ENCODE peak calls at places on chromosomes 5 and 9, in five cellular contexts. B, J, T, A and U are unnamed samples.

GRCh38 chr9:123678878-123679329 is 251.0 kb downstream of the DENND1A start:
- DNase-seq in B (no peak), J (peak; percentile 24), T (peak; percentile 12), A (no peak), U (no peak)

GRCh38 chr9:1490341-1491115 is 440.4 kb downstream of the DMRT2 start:
- DNase-seq in B (no peak), J (peak; percentile 27), T (no peak), A (no peak), U (no peak)

GRCh38 chr9:124270504-124271335 is 13.0 kb downstream of the NEK6 start:
- DNase-seq in B (peak; percentile 40), J (peak; percentile 38), T (no peak), A (no peak), U (no peak)

GRCh38 chr9:129834489-129835127 is 467 bp downstream of the C9orf78 start:
- DNase-seq in B (no peak), J (peak; percentile 12), T (no peak), A (peak; percentile 49), U (no peak)

GRCh38 chr9:134591082-134591571 is 50.5 kb upstream of the COL5A1 start:
- DNase-seq in B (no peak), J (no peak), T (no peak), A (peak; percentile 40), U (no peak)

GRCh38 chr9:132878695-132879064 is at the start of gene SPACA9:
- DNase-seq in B (peak; percentile 17), J (peak; percentile 70), T (peak; percentile 21), A (peak; percentile 62), U (no peak)

GRCh38 chr5:133455681-133456080 is 156.7 kb downstream of the FSTL4 start:
- DNase-seq in B (no peak), J (no peak), T (no peak), A (no peak), U (no peak)

GRCh38 chr5:138789771-138790242 is 36.6 kb downstream of the CTNNA1 start:
- DNase-seq in B (no peak), J (peak; percentile 10), T (peak; percentile 29), A (peak; percentile 82), U (peak; percentile 25)

GRCh38 chr9:76654575-76654974 is 109.7 kb upstream of the PCA3 start:
- DNase-seq in B (no peak), J (peak; percentile 97), T (no peak), A (no peak), U (no peak)

GRCh38 chr9:18877984-18878383 is 155.0 kb downstream of the SAXO1 start:
- DNase-seq in B (no peak), J (no peak), T (no peak), A (no peak), U (no peak)

GRCh38 chr9:112064871-112065270 is 110.2 kb downstream of the SUSD1 start:
- DNase-seq in B (no peak), J (no peak), T (no peak), A (no peak), U (no peak)

GRCh38 chr5:142253938-142254895 is 70.6 kb downstream of the SPRY4 start:
- DNase-seq in B (no peak), J (peak; percentile 75), T (no peak), A (no peak), U (no peak)

GRCh38 chr9:11328326-11328725 is 715.5 kb upstream of the PTPRD start:
- DNase-seq in B (no peak), J (no peak), T (no peak), A (peak; percentile 55), U (no peak)

GRCh38 chr5:60457256-60457655 is 242.7 kb downstream of the DEPDC1B start:
- DNase-seq in B (no peak), J (no peak), T (no peak), A (no peak), U (no peak)

GRCh38 chr5:73066466-73066865 is 53.9 kb upstream of the TMEM171 start:
- DNase-seq in B (no peak), J (peak; percentile 15), T (no peak), A (no peak), U (no peak)

GRCh38 chr9:130018260-130018659 is 24.7 kb downstream of the FNBP1 start:
- DNase-seq in B (no peak), J (no peak), T (no peak), A (no peak), U (no peak)

GRCh38 chr9:35164711-35165110 is 2.9 kb downstream of the UNC13B start:
- DNase-seq in B (no peak), J (no peak), T (no peak), A (no peak), U (no peak)

GRCh38 chr9:100087218-100087617 is 11.6 kb downstream of the ERP44 start:
- DNase-seq in B (no peak), J (no peak), T (no peak), A (no peak), U (no peak)

GRCh38 chr5:138148811-138149210 is 9.6 kb upstream of the NME5 start:
- DNase-seq in B (no peak), J (peak; percentile 63), T (peak; percentile 63), A (no peak), U (no peak)

GRCh38 chr9:114399381-114399780 is 11.6 kb upstream of the AKNA start:
- DNase-seq in B (no peak), J (no peak), T (no peak), A (no peak), U (no peak)

GRCh38 chr5:134007581-134008256 is 2.9 kb upstream of the VDAC1 start:
- DNase-seq in B (no peak), J (no peak), T (no peak), A (peak; percentile 54), U (no peak)

GRCh38 chr9:134624827-134625181 is 16.8 kb upstream of the COL5A1 start:
- DNase-seq in B (no peak), J (peak; percentile 75), T (no peak), A (no peak), U (no peak)

GRCh38 chr5:177490311-177490991 is 7.0 kb downstream of the PDLIM7 start:
- DNase-seq in B (no peak), J (no peak), T (no peak), A (no peak), U (no peak)

GRCh38 chr5:62578540-62578939 is at the start of gene LRRC70:
- DNase-seq in B (no peak), J (peak; percentile 42), T (no peak), A (no peak), U (peak; percentile 42)

GRCh38 chr5:56459978-56460377 is 226.8 kb upstream of the ANKRD55 start:
- DNase-seq in B (no peak), J (no peak), T (no peak), A (no peak), U (no peak)

GRCh38 chr5:124979174-124979573 is 232.7 kb upstream of the ZNF608 start:
- DNase-seq in B (no peak), J (no peak), T (peak; percentile 55), A (peak; percentile 40), U (no peak)

GRCh38 chr5:37370550-37370863 is 399 bp downstream of the NUP155 start:
- DNase-seq in B (no peak), J (no peak), T (no peak), A (no peak), U (no peak)

GRCh38 chr9:121557581-121558422 is 58.2 kb upstream of the GGTA1 start:
- DNase-seq in B (peak; percentile 76), J (peak; percentile 80), T (no peak), A (no peak), U (no peak)

GRCh38 chr5:163503106-163504090 is 2.0 kb upstream of the MAT2B start:
- DNase-seq in B (peak; percentile 12), J (peak; percentile 90), T (peak; percentile 65), A (peak; percentile 39), U (peak; percentile 34)

GRCh38 chr5:172569862-172570558 is 71.1 kb upstream of the NEURL1B start:
- DNase-seq in B (no peak), J (no peak), T (no peak), A (no peak), U (no peak)

GRCh38 chr9:16883586-16883985 is 13.1 kb upstream of the BNC2 start:
- DNase-seq in B (no peak), J (no peak), T (no peak), A (no peak), U (no peak)

GRCh38 chr5:93891491-93892480 is 150.4 kb upstream of the POU5F2 start:
- DNase-seq in B (no peak), J (no peak), T (no peak), A (peak; percentile 12), U (no peak)

GRCh38 chr5:96633820-96634219 is 28.4 kb upstream of the CAST start:
- DNase-seq in B (no peak), J (peak; percentile 23), T (no peak), A (no peak), U (no peak)

GRCh38 chr5:43560128-43560527 is 3.3 kb upstream of the PAIP1 start:
- DNase-seq in B (no peak), J (peak; percentile 66), T (no peak), A (no peak), U (no peak)

GRCh38 chr9:22229069-22229468 is 217.6 kb upstream of the DMRTA1 start:
- DNase-seq in B (no peak), J (no peak), T (no peak), A (no peak), U (no peak)

GRCh38 chr9:34485822-34486221 is 27.2 kb downstream of the DNAI1 start:
- DNase-seq in B (no peak), J (no peak), T (no peak), A (no peak), U (no peak)

GRCh38 chr9:113712053-113712452 is 164.1 kb upstream of the ZNF618 start:
- DNase-seq in B (no peak), J (peak; percentile 12), T (no peak), A (no peak), U (no peak)

GRCh38 chr5:60410427-60410826 is 289.5 kb downstream of the DEPDC1B start:
- DNase-seq in B (no peak), J (no peak), T (no peak), A (no peak), U (no peak)